ENCODE peak calls at places on chromosomes 7 and 10, in four cellular contexts. L is adipocyte, H is NCI-H2081 treated with DMSO at 0.1 percent for 48 hours, D is activated gamma-delta T cell treated with Interleukin-2 at 50 U/mL for 16 hours. P is an unnamed sample.

GRCh38 chr7:38806912-38807311 is 102.1 kb downstream of the VPS41 start:
- DNase-seq in L (no peak), H (no peak), D (no peak), P (no peak)

GRCh38 chr10:79155301-79156081 is 86.7 kb downstream of the ZMIZ1 start:
- DNase-seq in L (no peak), H (no peak), D (no peak), P (no peak)

GRCh38 chr10:55627526-55628170 is 733.4 kb downstream of the ZWINT start:
- DNase-seq in L (no peak), H (no peak), D (no peak), P (no peak)

GRCh38 chr7:8131694-8132605 is 130.0 kb downstream of the ICA1 start:
- DNase-seq in L (no peak), H (no peak), D (peak; percentile 32), P (no peak)

GRCh38 chr7:142357953-142358520 is 100.2 kb upstream of the PRSS58 start:
- DNase-seq in L (peak; percentile 87), H (peak; percentile 44), D (no peak), P (no peak)

GRCh38 chr10:76114556-76114955 is 683.1 kb downstream of the LRMDA start:
- DNase-seq in L (no peak), H (peak; percentile 4), D (no peak), P (peak; percentile 27)

GRCh38 chr10:1551636-1552338 is 185.5 kb downstream of the ADARB2 start:
- DNase-seq in L (no peak), H (peak; percentile 50), D (no peak), P (no peak)

GRCh38 chr10:80484243-80484642 is 30.1 kb downstream of the TSPAN14 start:
- DNase-seq in L (no peak), H (no peak), D (no peak), P (peak; percentile 18)

GRCh38 chr10:46545861-46546590 is 10.4 kb downstream of the GPRIN2 start:
- DNase-seq in L (no peak), H (no peak), D (peak; percentile 2), P (peak; percentile 24)

GRCh38 chr7:35019801-35020200 is 17.5 kb downstream of the DPY19L1 start:
- DNase-seq in L (no peak), H (no peak), D (no peak), P (no peak)

GRCh38 chr10:100763043-100763747 is 17.8 kb downstream of the PAX2 start:
- DNase-seq in L (no peak), H (no peak), D (no peak), P (no peak)